ENCODE peak calls at places on chromosomes 5 and 9, in six cellular contexts. One of them, this sample, is unnamed.

GRCh38 chr5:124824637-124825158 is 78.3 kb upstream of the ZNF608 start:
- DNase-seq in endothelial cell of umbilical vein: peak
- DNase-seq in spleen: no peak
- DNase-seq in HCT116: no peak
- DNase-seq in suprapubic skin: no peak
- DNase-seq in sigmoid colon: no peak
- DNase-seq in this sample: no peak

GRCh38 chr5:98163796-98164493 is 609.5 kb upstream of the RGMB start:
- DNase-seq in endothelial cell of umbilical vein: no peak
- DNase-seq in sigmoid colon: no peak
- DNase-seq in suprapubic skin: no peak
- DNase-seq in spleen: no peak
- DNase-seq in HCT116: no peak
- DNase-seq in this sample: no peak

GRCh38 chr5:111953351-111954127 is 196.5 kb upstream of the NREP start:
- DNase-seq in sigmoid colon: no peak
- DNase-seq in suprapubic skin: no peak
- DNase-seq in spleen: no peak
- DNase-seq in endothelial cell of umbilical vein: no peak
- DNase-seq in HCT116: no peak
- DNase-seq in this sample: no peak

GRCh38 chr9:94993821-94994165 is 267.3 kb downstream of the AOPEP start:
- DNase-seq in sigmoid colon: no peak
- DNase-seq in HCT116: no peak
- DNase-seq in spleen: no peak
- DNase-seq in suprapubic skin: no peak
- DNase-seq in endothelial cell of umbilical vein: no peak
- DNase-seq in this sample: no peak

GRCh38 chr9:1938675-1939170 is 76.4 kb upstream of the SMARCA2 start:
- DNase-seq in HCT116: no peak
- DNase-seq in endothelial cell of umbilical vein: no peak
- DNase-seq in suprapubic skin: no peak
- DNase-seq in sigmoid colon: no peak
- DNase-seq in spleen: no peak
- DNase-seq in this sample: no peak

GRCh38 chr5:143311428-143311827 is 92.1 kb downstream of the NR3C1 start:
- DNase-seq in HCT116: no peak
- DNase-seq in sigmoid colon: no peak
- DNase-seq in spleen: no peak
- DNase-seq in endothelial cell of umbilical vein: peak
- DNase-seq in suprapubic skin: no peak
- DNase-seq in this sample: no peak

GRCh38 chr5:126970517-126971017 is 59.8 kb downstream of the MARCHF3 start:
- DNase-seq in suprapubic skin: no peak
- DNase-seq in sigmoid colon: no peak
- DNase-seq in spleen: no peak
- DNase-seq in endothelial cell of umbilical vein: peak
- DNase-seq in HCT116: no peak
- DNase-seq in this sample: no peak

GRCh38 chr5:54758038-54758437 is 227.4 kb downstream of the ESM1 start:
- DNase-seq in endothelial cell of umbilical vein: no peak
- DNase-seq in suprapubic skin: no peak
- DNase-seq in HCT116: no peak
- DNase-seq in spleen: no peak
- DNase-seq in sigmoid colon: no peak
- DNase-seq in this sample: no peak

GRCh38 chr9:120412425-120412951 is 167.5 kb downstream of the CDK5RAP2 start:
- DNase-seq in suprapubic skin: no peak
- DNase-seq in spleen: no peak
- DNase-seq in sigmoid colon: no peak
- DNase-seq in HCT116: no peak
- DNase-seq in endothelial cell of umbilical vein: no peak
- DNase-seq in this sample: no peak

GRCh38 chr9:91495450-91495849 is 71.8 kb upstream of the NFIL3 start:
- DNase-seq in spleen: no peak
- DNase-seq in suprapubic skin: no peak
- DNase-seq in HCT116: no peak
- DNase-seq in sigmoid colon: no peak
- DNase-seq in endothelial cell of umbilical vein: no peak
- DNase-seq in this sample: no peak

GRCh38 chr9:36818965-36819870 is 214.8 kb downstream of the PAX5 start:
- DNase-seq in sigmoid colon: peak
- DNase-seq in HCT116: no peak
- DNase-seq in endothelial cell of umbilical vein: no peak
- DNase-seq in suprapubic skin: no peak
- DNase-seq in spleen: peak
- DNase-seq in this sample: no peak

GRCh38 chr5:106454651-106455415 is 1215.9 kb downstream of the EFNA5 start:
- DNase-seq in suprapubic skin: no peak
- DNase-seq in spleen: no peak
- DNase-seq in sigmoid colon: no peak
- DNase-seq in endothelial cell of umbilical vein: peak
- DNase-seq in HCT116: peak
- DNase-seq in this sample: no peak

GRCh38 chr5:535781-536698 is 11.8 kb upstream of the SLC9A3 start:
- DNase-seq in endothelial cell of umbilical vein: no peak
- DNase-seq in suprapubic skin: no peak
- DNase-seq in sigmoid colon: no peak
- DNase-seq in HCT116: no peak
- DNase-seq in spleen: peak
- DNase-seq in this sample: no peak

GRCh38 chr9:111108946-111109345 is 70.7 kb upstream of the LPAR1 start:
- DNase-seq in sigmoid colon: no peak
- DNase-seq in endothelial cell of umbilical vein: no peak
- DNase-seq in HCT116: no peak
- DNase-seq in spleen: no peak
- DNase-seq in suprapubic skin: no peak
- DNase-seq in this sample: no peak

GRCh38 chr5:131973089-131973712 is 27.7 kb upstream of the MEIKIN start:
- DNase-seq in endothelial cell of umbilical vein: no peak
- DNase-seq in HCT116: no peak
- DNase-seq in sigmoid colon: no peak
- DNase-seq in spleen: peak
- DNase-seq in suprapubic skin: no peak
- DNase-seq in this sample: no peak

GRCh38 chr5:54845567-54845941 is 139.8 kb downstream of the ESM1 start:
- DNase-seq in suprapubic skin: no peak
- DNase-seq in spleen: no peak
- DNase-seq in sigmoid colon: no peak
- DNase-seq in HCT116: no peak
- DNase-seq in endothelial cell of umbilical vein: no peak
- DNase-seq in this sample: no peak

GRCh38 chr9:31807574-31808256 is 576.7 kb upstream of the ACO1 start:
- DNase-seq in spleen: peak
- DNase-seq in HCT116: peak
- DNase-seq in endothelial cell of umbilical vein: no peak
- DNase-seq in sigmoid colon: no peak
- DNase-seq in suprapubic skin: no peak
- DNase-seq in this sample: no peak

GRCh38 chr9:69571032-69571431 is 101.1 kb downstream of the APBA1 start:
- DNase-seq in spleen: no peak
- DNase-seq in sigmoid colon: no peak
- DNase-seq in endothelial cell of umbilical vein: peak
- DNase-seq in HCT116: no peak
- DNase-seq in suprapubic skin: no peak
- DNase-seq in this sample: no peak

GRCh38 chr9:72597181-72597517 is 75.7 kb downstream of the TMC1 start:
- DNase-seq in spleen: no peak
- DNase-seq in endothelial cell of umbilical vein: no peak
- DNase-seq in sigmoid colon: no peak
- DNase-seq in HCT116: no peak
- DNase-seq in suprapubic skin: no peak
- DNase-seq in this sample: no peak

GRCh38 chr9:88313364-88314220 is 74.7 kb upstream of the SPIN1 start:
- DNase-seq in sigmoid colon: peak
- DNase-seq in spleen: no peak
- DNase-seq in suprapubic skin: no peak
- DNase-seq in HCT116: no peak
- DNase-seq in endothelial cell of umbilical vein: no peak
- DNase-seq in this sample: no peak

GRCh38 chr9:93205045-93205768 is 21.3 kb downstream of the WNK2 start:
- DNase-seq in spleen: peak
- DNase-seq in endothelial cell of umbilical vein: no peak
- DNase-seq in HCT116: no peak
- DNase-seq in sigmoid colon: peak
- DNase-seq in suprapubic skin: no peak
- DNase-seq in this sample: no peak

GRCh38 chr5:37844004-37844403 is 4.2 kb upstream of the GDNF start:
- DNase-seq in sigmoid colon: no peak
- DNase-seq in suprapubic skin: no peak
- DNase-seq in endothelial cell of umbilical vein: no peak
- DNase-seq in HCT116: no peak
- DNase-seq in spleen: no peak
- DNase-seq in this sample: no peak

GRCh38 chr9:121738969-121739368 is 87.5 kb downstream of the DAB2IP start:
- DNase-seq in endothelial cell of umbilical vein: no peak
- DNase-seq in HCT116: no peak
- DNase-seq in sigmoid colon: no peak
- DNase-seq in suprapubic skin: no peak
- DNase-seq in spleen: no peak
- DNase-seq in this sample: no peak

GRCh38 chr5:56327810-56328209 is 94.7 kb upstream of the ANKRD55 start:
- DNase-seq in suprapubic skin: no peak
- DNase-seq in HCT116: no peak
- DNase-seq in sigmoid colon: no peak
- DNase-seq in endothelial cell of umbilical vein: peak
- DNase-seq in spleen: no peak
- DNase-seq in this sample: no peak

GRCh38 chr5:153573326-153574033 is 83.0 kb downstream of the GRIA1 start:
- DNase-seq in endothelial cell of umbilical vein: no peak
- DNase-seq in sigmoid colon: no peak
- DNase-seq in spleen: no peak
- DNase-seq in suprapubic skin: no peak
- DNase-seq in HCT116: no peak
- DNase-seq in this sample: no peak

GRCh38 chr5:99104538-99105132 is 175.8 kb upstream of the CHD1 start:
- DNase-seq in HCT116: peak
- DNase-seq in endothelial cell of umbilical vein: peak
- DNase-seq in suprapubic skin: no peak
- DNase-seq in sigmoid colon: no peak
- DNase-seq in spleen: no peak
- DNase-seq in this sample: no peak

GRCh38 chr5:166772770-166773169 is 1518.7 kb upstream of the WWC1 start:
- DNase-seq in suprapubic skin: no peak
- DNase-seq in spleen: no peak
- DNase-seq in HCT116: no peak
- DNase-seq in endothelial cell of umbilical vein: no peak
- DNase-seq in sigmoid colon: no peak
- DNase-seq in this sample: no peak

GRCh38 chr9:132249123-132249522 is 87.3 kb downstream of the NTNG2 start:
- DNase-seq in spleen: no peak
- DNase-seq in sigmoid colon: peak
- DNase-seq in HCT116: no peak
- DNase-seq in endothelial cell of umbilical vein: no peak
- DNase-seq in suprapubic skin: peak
- DNase-seq in this sample: no peak

DNA sequence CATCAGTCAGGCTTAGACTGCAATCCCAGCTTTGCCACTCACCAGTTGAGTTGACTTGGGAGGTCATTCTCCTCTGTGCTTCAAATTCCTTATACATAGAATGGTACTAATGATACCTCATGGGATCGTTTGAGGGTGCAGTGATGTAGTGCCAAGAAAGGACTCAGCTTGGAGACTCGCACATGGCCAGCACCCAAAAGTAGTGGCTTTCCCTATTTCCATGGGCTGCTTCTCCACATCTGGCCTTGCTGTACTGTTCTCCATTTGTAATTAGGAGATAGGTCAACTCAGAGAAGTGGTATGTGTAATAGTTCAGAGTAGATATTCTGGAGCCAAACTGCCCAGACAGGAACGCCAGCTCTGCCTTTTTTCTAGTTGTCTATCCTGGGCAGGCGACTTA is 5.5 kb downstream of the CCL19 start:
- DNase-seq in HCT116: no peak
- DNase-seq in spleen: no peak
- DNase-seq in sigmoid colon: no peak
- DNase-seq in endothelial cell of umbilical vein: no peak
- DNase-seq in suprapubic skin: no peak
- DNase-seq in this sample: no peak
- H3K4me3 ChIP-seq in HCT116: no peak
- H3K4me3 ChIP-seq in spleen: no peak
- H3K4me3 ChIP-seq in sigmoid colon: no peak
- H3K4me3 ChIP-seq in endothelial cell of umbilical vein: no peak
- H3K4me3 ChIP-seq in suprapubic skin: no peak
- H3K4me3 ChIP-seq in this sample: no peak

GRCh38 chr5:159915913-159916840 is at the start of gene ADRA1B:
- DNase-seq in HCT116: no peak
- DNase-seq in suprapubic skin: no peak
- DNase-seq in sigmoid colon: peak
- DNase-seq in endothelial cell of umbilical vein: peak
- DNase-seq in spleen: peak
- DNase-seq in this sample: no peak
- TF ChIP-seq POLR2A in HCT116: no peak
- TF ChIP-seq POLR2A in suprapubic skin: no peak
- TF ChIP-seq POLR2A in sigmoid colon: no peak
- TF ChIP-seq POLR2A in endothelial cell of umbilical vein: no peak
- TF ChIP-seq POLR2A in spleen: no peak
- TF ChIP-seq POLR2A in this sample: no peak

DNA sequence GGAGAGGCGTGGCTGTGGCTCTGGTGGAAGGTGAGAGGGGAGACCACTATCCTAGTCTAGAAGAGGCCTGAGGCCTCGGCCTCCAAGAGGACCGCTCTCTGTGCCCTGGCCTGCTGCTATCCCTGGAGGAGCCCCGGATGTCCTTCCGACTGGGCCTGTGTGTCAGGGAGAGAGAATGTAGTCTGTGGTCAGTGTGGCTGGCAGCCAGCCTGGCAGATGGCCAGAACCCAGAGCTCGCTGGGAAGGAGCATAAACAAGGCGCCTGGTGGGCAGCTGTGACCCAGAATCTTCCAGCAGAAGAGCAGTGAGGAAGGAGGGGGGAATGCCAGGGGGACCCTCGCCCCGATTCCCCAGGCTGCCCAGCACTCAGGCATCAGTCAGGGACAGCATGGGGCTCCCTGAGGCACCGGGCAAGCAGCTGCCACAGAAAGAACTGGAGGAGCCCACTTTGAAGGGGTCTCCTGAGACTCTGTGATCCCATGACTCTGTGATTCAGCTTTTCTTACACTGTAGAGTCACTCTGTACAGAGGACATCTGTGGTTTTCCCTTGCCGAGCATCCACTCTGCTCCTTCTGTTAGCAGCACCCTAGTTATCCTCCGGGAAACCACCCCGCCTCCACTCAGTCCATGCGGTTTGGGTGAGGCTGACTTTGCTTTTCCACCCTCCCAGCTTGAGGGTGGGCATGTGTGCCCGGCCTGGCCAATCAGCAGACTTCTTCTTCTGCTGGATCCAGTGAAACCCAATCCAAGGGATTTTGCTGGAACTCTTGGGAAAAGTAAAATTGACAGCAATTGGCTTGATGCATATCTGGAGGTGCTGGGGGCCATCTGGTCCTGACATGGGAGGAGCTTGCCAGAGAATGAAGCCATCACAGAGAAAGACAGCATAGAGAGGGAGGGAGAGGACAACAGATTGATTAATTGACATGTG is 46.2 kb upstream of the PWWP2A start:
- DNase-seq in endothelial cell of umbilical vein: peak
- DNase-seq in spleen: peak
- DNase-seq in HCT116: peak
- DNase-seq in suprapubic skin: peak
- DNase-seq in sigmoid colon: peak
- DNase-seq in this sample: peak
- TF ChIP-seq POLR2AphosphoS5 in endothelial cell of umbilical vein: peak
- TF ChIP-seq POLR2AphosphoS5 in spleen: peak
- TF ChIP-seq POLR2AphosphoS5 in HCT116: peak
- TF ChIP-seq POLR2AphosphoS5 in suprapubic skin: no peak
- TF ChIP-seq POLR2AphosphoS5 in sigmoid colon: no peak
- TF ChIP-seq POLR2AphosphoS5 in this sample: no peak

GRCh38 chr5:109483395-109483974 is 73.7 kb upstream of the PJA2 start:
- DNase-seq in sigmoid colon: no peak
- DNase-seq in HCT116: no peak
- DNase-seq in suprapubic skin: no peak
- DNase-seq in endothelial cell of umbilical vein: no peak
- DNase-seq in spleen: no peak
- DNase-seq in this sample: no peak
- H3K4me3 ChIP-seq in sigmoid colon: no peak
- H3K4me3 ChIP-seq in HCT116: no peak
- H3K4me3 ChIP-seq in suprapubic skin: no peak
- H3K4me3 ChIP-seq in endothelial cell of umbilical vein: no peak
- H3K4me3 ChIP-seq in spleen: no peak
- H3K4me3 ChIP-seq in this sample: no peak

This sample was measured in breast epithelium.